ENCODE peak calls at places on chromosomes 16 and 17, in nine cellular contexts. One of them, this sample, is unnamed.
A peak's percentile ranks its signal among the peaks of the same experiment; 100 is the strongest.

GRCh38 chr16:55482056-55482455 is 3.1 kb downstream of the MMP2 start:
- DNase-seq in kidney: no peak
- DNase-seq in lower lobe of right lung: no peak
- DNase-seq in pancreas: no peak
- DNase-seq in Peyer's patch: no peak
- DNase-seq in brain microvascular endothelial cell: no peak
- DNase-seq in ovary: no peak
- DNase-seq in A673: no peak
- DNase-seq in WERI-Rb-1: no peak
- DNase-seq in this sample: no peak

GRCh38 chr17:27471321-27472269 is 15.3 kb downstream of the KSR1 start:
- DNase-seq in kidney: no peak
- DNase-seq in A673: no peak
- DNase-seq in WERI-Rb-1: no peak
- DNase-seq in pancreas: no peak
- DNase-seq in Peyer's patch: peak; percentile 56
- DNase-seq in ovary: no peak
- DNase-seq in lower lobe of right lung: no peak
- DNase-seq in brain microvascular endothelial cell: peak; percentile 33
- DNase-seq in this sample: no peak

GRCh38 chr16:19997264-19997663 is 76.4 kb downstream of the GPR139 start:
- DNase-seq in pancreas: no peak
- DNase-seq in brain microvascular endothelial cell: no peak
- DNase-seq in Peyer's patch: no peak
- DNase-seq in WERI-Rb-1: no peak
- DNase-seq in kidney: no peak
- DNase-seq in A673: no peak
- DNase-seq in ovary: no peak
- DNase-seq in lower lobe of right lung: no peak
- DNase-seq in this sample: no peak

GRCh38 chr16:9790199-9790598 is 392.0 kb downstream of the GRIN2A start:
- DNase-seq in kidney: no peak
- DNase-seq in ovary: no peak
- DNase-seq in A673: no peak
- DNase-seq in WERI-Rb-1: no peak
- DNase-seq in Peyer's patch: no peak
- DNase-seq in lower lobe of right lung: no peak
- DNase-seq in brain microvascular endothelial cell: no peak
- DNase-seq in pancreas: no peak
- DNase-seq in this sample: no peak

GRCh38 chr16:8644513-8645140 is 23.1 kb downstream of the METTL22 start:
- DNase-seq in lower lobe of right lung: peak; percentile 78
- DNase-seq in WERI-Rb-1: no peak
- DNase-seq in kidney: no peak
- DNase-seq in A673: no peak
- DNase-seq in pancreas: no peak
- DNase-seq in brain microvascular endothelial cell: no peak
- DNase-seq in ovary: no peak
- DNase-seq in Peyer's patch: peak; percentile 18
- DNase-seq in this sample: peak; percentile 40

GRCh38 chr17:1561420-1562177 is 993 bp downstream of the PITPNA start:
- DNase-seq in Peyer's patch: no peak
- DNase-seq in lower lobe of right lung: peak; percentile 61
- DNase-seq in WERI-Rb-1: no peak
- DNase-seq in brain microvascular endothelial cell: no peak
- DNase-seq in A673: no peak
- DNase-seq in pancreas: peak; percentile 74
- DNase-seq in ovary: no peak
- DNase-seq in kidney: peak; percentile 89
- DNase-seq in this sample: no peak

GRCh38 chr17:80491478-80492342 is 15.3 kb upstream of the NPTX1 start:
- DNase-seq in A673: peak; percentile 70
- DNase-seq in ovary: no peak
- DNase-seq in kidney: peak; percentile 18
- DNase-seq in pancreas: no peak
- DNase-seq in WERI-Rb-1: no peak
- DNase-seq in lower lobe of right lung: no peak
- DNase-seq in Peyer's patch: no peak
- DNase-seq in brain microvascular endothelial cell: no peak
- DNase-seq in this sample: no peak

GRCh38 chr16:26214694-26215093 is 522.9 kb downstream of the HS3ST4 start:
- DNase-seq in lower lobe of right lung: no peak
- DNase-seq in Peyer's patch: no peak
- DNase-seq in brain microvascular endothelial cell: no peak
- DNase-seq in WERI-Rb-1: no peak
- DNase-seq in kidney: no peak
- DNase-seq in ovary: no peak
- DNase-seq in A673: no peak
- DNase-seq in pancreas: no peak
- DNase-seq in this sample: no peak

GRCh38 chr17:63533433-63534077 is 10.4 kb downstream of the KCNH6 start:
- DNase-seq in brain microvascular endothelial cell: no peak
- DNase-seq in ovary: no peak
- DNase-seq in Peyer's patch: no peak
- DNase-seq in A673: no peak
- DNase-seq in pancreas: no peak
- DNase-seq in lower lobe of right lung: no peak
- DNase-seq in kidney: peak; percentile 61
- DNase-seq in WERI-Rb-1: peak; percentile 66
- DNase-seq in this sample: no peak

GRCh38 chr16:25893332-25893731 is 201.6 kb downstream of the HS3ST4 start:
- DNase-seq in ovary: no peak
- DNase-seq in pancreas: no peak
- DNase-seq in brain microvascular endothelial cell: no peak
- DNase-seq in WERI-Rb-1: no peak
- DNase-seq in Peyer's patch: no peak
- DNase-seq in lower lobe of right lung: no peak
- DNase-seq in A673: no peak
- DNase-seq in kidney: no peak
- DNase-seq in this sample: no peak

GRCh38 chr17:68394608-68395331 is 62.5 kb downstream of the WIPI1 start:
- DNase-seq in WERI-Rb-1: no peak
- DNase-seq in A673: no peak
- DNase-seq in Peyer's patch: no peak
- DNase-seq in lower lobe of right lung: no peak
- DNase-seq in pancreas: no peak
- DNase-seq in brain microvascular endothelial cell: no peak
- DNase-seq in ovary: no peak
- DNase-seq in kidney: no peak
- DNase-seq in this sample: no peak

GRCh38 chr16:5056347-5056746 is 9.4 kb downstream of the C16orf89 start:
- DNase-seq in pancreas: no peak
- DNase-seq in WERI-Rb-1: peak; percentile 62
- DNase-seq in Peyer's patch: peak; percentile 22
- DNase-seq in kidney: no peak
- DNase-seq in ovary: no peak
- DNase-seq in lower lobe of right lung: no peak
- DNase-seq in A673: peak; percentile 63
- DNase-seq in brain microvascular endothelial cell: peak; percentile 18
- DNase-seq in this sample: no peak

GRCh38 chr17:27912989-27913388 is 19.8 kb upstream of the LYRM9 start:
- DNase-seq in A673: no peak
- DNase-seq in Peyer's patch: no peak
- DNase-seq in kidney: no peak
- DNase-seq in WERI-Rb-1: no peak
- DNase-seq in lower lobe of right lung: no peak
- DNase-seq in brain microvascular endothelial cell: no peak
- DNase-seq in pancreas: no peak
- DNase-seq in ovary: no peak
- DNase-seq in this sample: no peak

GRCh38 chr17:72916991-72917390 is 175.5 kb downstream of the SLC39A11 start:
- DNase-seq in WERI-Rb-1: no peak
- DNase-seq in Peyer's patch: no peak
- DNase-seq in ovary: no peak
- DNase-seq in brain microvascular endothelial cell: no peak
- DNase-seq in pancreas: no peak
- DNase-seq in kidney: no peak
- DNase-seq in lower lobe of right lung: no peak
- DNase-seq in A673: no peak
- DNase-seq in this sample: no peak

GRCh38 chr16:4733747-4734062 is 366 bp downstream of the ANKS3 start:
- DNase-seq in Peyer's patch: peak; percentile 23
- DNase-seq in WERI-Rb-1: peak; percentile 33
- DNase-seq in A673: no peak
- DNase-seq in pancreas: no peak
- DNase-seq in brain microvascular endothelial cell: peak; percentile 1
- DNase-seq in ovary: no peak
- DNase-seq in kidney: no peak
- DNase-seq in lower lobe of right lung: no peak
- DNase-seq in this sample: no peak

GRCh38 chr16:29009050-29009837 is 24.4 kb downstream of the LAT start:
- DNase-seq in pancreas: no peak
- DNase-seq in brain microvascular endothelial cell: no peak
- DNase-seq in lower lobe of right lung: no peak
- DNase-seq in kidney: no peak
- DNase-seq in WERI-Rb-1: no peak
- DNase-seq in ovary: no peak
- DNase-seq in Peyer's patch: no peak
- DNase-seq in A673: no peak
- DNase-seq in this sample: no peak

GRCh38 chr16:11621539-11621919 is 34.8 kb upstream of the LITAF start:
- DNase-seq in A673: no peak
- DNase-seq in lower lobe of right lung: no peak
- DNase-seq in ovary: no peak
- DNase-seq in pancreas: no peak
- DNase-seq in brain microvascular endothelial cell: no peak
- DNase-seq in Peyer's patch: no peak
- DNase-seq in WERI-Rb-1: no peak
- DNase-seq in kidney: no peak
- DNase-seq in this sample: no peak

GRCh38 chr16:66346221-66346620 is 20.3 kb upstream of the CDH5 start:
- DNase-seq in kidney: no peak
- DNase-seq in A673: no peak
- DNase-seq in Peyer's patch: no peak
- DNase-seq in pancreas: no peak
- DNase-seq in ovary: no peak
- DNase-seq in WERI-Rb-1: no peak
- DNase-seq in lower lobe of right lung: peak; percentile 12
- DNase-seq in brain microvascular endothelial cell: no peak
- DNase-seq in this sample: no peak

GRCh38 chr17:49694847-49695697 is 12.7 kb downstream of the SLC35B1 start:
- DNase-seq in A673: peak; percentile 49
- DNase-seq in Peyer's patch: peak; percentile 85
- DNase-seq in lower lobe of right lung: no peak
- DNase-seq in brain microvascular endothelial cell: no peak
- DNase-seq in kidney: no peak
- DNase-seq in WERI-Rb-1: peak; percentile 68
- DNase-seq in pancreas: peak; percentile 83
- DNase-seq in ovary: peak; percentile 70
- DNase-seq in this sample: peak; percentile 51

GRCh38 chr16:1392826-1393225 is 21.7 kb downstream of the UNKL start:
- DNase-seq in ovary: no peak
- DNase-seq in WERI-Rb-1: no peak
- DNase-seq in kidney: no peak
- DNase-seq in brain microvascular endothelial cell: no peak
- DNase-seq in pancreas: no peak
- DNase-seq in Peyer's patch: no peak
- DNase-seq in lower lobe of right lung: no peak
- DNase-seq in A673: no peak
- DNase-seq in this sample: no peak
- H3K36me3 ChIP-seq in ovary: no peaks in the 10 kb centered on the region
- H3K36me3 ChIP-seq in WERI-Rb-1: peaks cover 25% of the 10 kb centered on the region
- H3K36me3 ChIP-seq in kidney: peaks cover 2% of the 10 kb centered on the region
- H3K36me3 ChIP-seq in brain microvascular endothelial cell: no peaks in the 10 kb centered on the region
- H3K36me3 ChIP-seq in pancreas: no peaks in the 10 kb centered on the region
- H3K36me3 ChIP-seq in Peyer's patch: no peaks in the 10 kb centered on the region
- H3K36me3 ChIP-seq in lower lobe of right lung: peaks cover 89% of the 10 kb centered on the region
- H3K36me3 ChIP-seq in A673: no peaks in the 10 kb centered on the region
- H3K36me3 ChIP-seq in this sample: peaks cover 85% of the 10 kb centered on the region

GRCh38 chr17:61221597-61222471 is 177.8 kb upstream of the TBX2 start:
- DNase-seq in Peyer's patch: no peak
- DNase-seq in kidney: no peak
- DNase-seq in WERI-Rb-1: no peak
- DNase-seq in lower lobe of right lung: no peak
- DNase-seq in brain microvascular endothelial cell: no peak
- DNase-seq in A673: no peak
- DNase-seq in pancreas: no peak
- DNase-seq in ovary: no peak
- DNase-seq in this sample: no peak
- H3K4me3 ChIP-seq in Peyer's patch: no peak overlapping the region
- H3K4me3 ChIP-seq in kidney: no peak overlapping the region
- H3K4me3 ChIP-seq in WERI-Rb-1: no peak overlapping the region
- H3K4me3 ChIP-seq in lower lobe of right lung: no peak overlapping the region
- H3K4me3 ChIP-seq in brain microvascular endothelial cell: no peak overlapping the region
- H3K4me3 ChIP-seq in A673: no peak overlapping the region
- H3K4me3 ChIP-seq in pancreas: no peak overlapping the region
- H3K4me3 ChIP-seq in ovary: no peak overlapping the region
- H3K4me3 ChIP-seq in this sample: no peak overlapping the region

GRCh38 chr17:30913955-30914354 is 7.8 kb upstream of the ADAP2 start:
- DNase-seq in WERI-Rb-1: no peak
- DNase-seq in Peyer's patch: no peak
- DNase-seq in ovary: no peak
- DNase-seq in A673: no peak
- DNase-seq in kidney: no peak
- DNase-seq in brain microvascular endothelial cell: no peak
- DNase-seq in lower lobe of right lung: no peak
- DNase-seq in pancreas: no peak
- DNase-seq in this sample: no peak
- TF ChIP-seq CTCF in WERI-Rb-1: no peak
- TF ChIP-seq CTCF in Peyer's patch: no peak
- TF ChIP-seq CTCF in ovary: no peak
- TF ChIP-seq CTCF in A673: no peak
- TF ChIP-seq CTCF in kidney: no peak
- TF ChIP-seq CTCF in brain microvascular endothelial cell: no peak
- TF ChIP-seq CTCF in lower lobe of right lung: no peak
- TF ChIP-seq CTCF in pancreas: no peak
- TF ChIP-seq CTCF in this sample: no peak

GRCh38 chr17:78096093-78096492 is 32.5 kb downstream of the TMC6 start:
- DNase-seq in Peyer's patch: no peak
- DNase-seq in A673: no peak
- DNase-seq in pancreas: no peak
- DNase-seq in WERI-Rb-1: no peak
- DNase-seq in kidney: peak; percentile 37
- DNase-seq in brain microvascular endothelial cell: no peak
- DNase-seq in lower lobe of right lung: no peak
- DNase-seq in ovary: no peak
- DNase-seq in this sample: no peak

GRCh38 chr17:78089557-78090281 is 38.8 kb downstream of the TMC6 start:
- DNase-seq in pancreas: no peak
- DNase-seq in brain microvascular endothelial cell: no peak
- DNase-seq in lower lobe of right lung: no peak
- DNase-seq in A673: no peak
- DNase-seq in ovary: no peak
- DNase-seq in Peyer's patch: no peak
- DNase-seq in kidney: no peak
- DNase-seq in WERI-Rb-1: no peak
- DNase-seq in this sample: no peak

GRCh38 chr17:78092794-78093324 is 35.7 kb downstream of the TMC6 start:
- DNase-seq in WERI-Rb-1: no peak
- DNase-seq in Peyer's patch: no peak
- DNase-seq in brain microvascular endothelial cell: no peak
- DNase-seq in lower lobe of right lung: no peak
- DNase-seq in pancreas: no peak
- DNase-seq in ovary: no peak
- DNase-seq in A673: no peak
- DNase-seq in kidney: peak; percentile 10
- DNase-seq in this sample: no peak

DNA sequence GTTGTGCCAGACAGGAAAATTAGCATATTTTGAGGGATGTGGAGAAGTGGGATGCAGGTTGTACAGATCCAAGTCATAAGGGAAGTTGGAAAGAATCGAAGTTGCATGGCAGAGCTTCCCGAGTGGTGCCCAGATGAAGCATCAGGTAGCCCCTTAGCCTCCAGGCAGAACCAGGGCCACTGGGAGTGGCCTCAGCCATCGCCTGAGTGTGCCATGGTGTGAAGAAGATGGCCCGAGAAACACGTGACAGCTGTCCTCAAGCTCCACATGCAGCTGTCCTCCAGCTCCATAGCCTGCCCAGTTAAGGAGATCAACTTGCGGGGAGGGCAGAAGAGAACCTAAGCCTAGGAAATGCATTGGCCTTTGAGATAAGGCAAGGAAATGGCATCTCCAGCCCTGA is 33.5 kb downstream of the TMC6 start:
- DNase-seq in kidney: peak; percentile 31
- DNase-seq in ovary: no peak
- DNase-seq in pancreas: no peak
- DNase-seq in brain microvascular endothelial cell: no peak
- DNase-seq in Peyer's patch: no peak
- DNase-seq in A673: no peak
- DNase-seq in lower lobe of right lung: no peak
- DNase-seq in WERI-Rb-1: no peak
- DNase-seq in this sample: no peak
- H3K36me3 ChIP-seq in kidney: peaks cover 30% of the 10 kb centered on the region
- H3K36me3 ChIP-seq in ovary: no peaks in the 10 kb centered on the region
- H3K36me3 ChIP-seq in pancreas: peaks cover 6% of the 10 kb centered on the region
- H3K36me3 ChIP-seq in brain microvascular endothelial cell: peaks cover 4% of the 10 kb centered on the region
- H3K36me3 ChIP-seq in Peyer's patch: no peaks in the 10 kb centered on the region
- H3K36me3 ChIP-seq in A673: peaks cover 47% of the 10 kb centered on the region
- H3K36me3 ChIP-seq in lower lobe of right lung: peaks cover 100% of the 10 kb centered on the region
- H3K36me3 ChIP-seq in WERI-Rb-1: peaks cover 100% of the 10 kb centered on the region
- H3K36me3 ChIP-seq in this sample: peaks cover 100% of the 10 kb centered on the region

This sample was measured in left ventricle myocardium inferior.